ENCODE peak calls at places on chromosomes 5 and 9, in eight cellular contexts. V, Z, A, F, B, T, E and J are unnamed samples.

GRCh38 chr5:24644757-24645156 is at the start of gene CDH10:
- DNase-seq in F (no peak), E (no peak), B (no peak), Z (peak; percentile 2), A (no peak), T (no peak), V (peak; percentile 25), J (no peak)

GRCh38 chr5:142925795-142926194 is 155.6 kb downstream of the ARHGAP26 start:
- DNase-seq in A (no peak), F (no peak), V (peak; percentile 82), B (no peak), Z (peak; percentile 77), T (peak; percentile 33), E (no peak), J (no peak)

GRCh38 chr5:172322028-172322965 is 38.7 kb upstream of the UBTD2 start:
- DNase-seq in A (no peak), B (no peak), T (no peak), F (no peak), V (no peak), E (no peak), Z (peak; percentile 42), J (peak; percentile 90)

GRCh38 chr9:128323192-128323730 is 622 bp downstream of the COQ4 start:
- DNase-seq in E (no peak), F (no peak), Z (no peak), V (peak; percentile 25), T (no peak), B (no peak), A (no peak), J (no peak)

GRCh38 chr5:138661342-138661975 is 86.3 kb upstream of the HSPA9 start:
- DNase-seq in V (no peak), Z (no peak), F (no peak), A (no peak), B (no peak), E (no peak), T (no peak), J (peak; percentile 19)

GRCh38 chr5:143676794-143677193 is 135.2 kb upstream of the HMHB1 start:
- DNase-seq in T (no peak), Z (no peak), A (no peak), V (no peak), F (no peak), E (no peak), B (no peak), J (no peak)

GRCh38 chr5:176466245-176466871 is 18.2 kb downstream of the FAF2 start:
- DNase-seq in E (no peak), Z (peak; percentile 65), B (no peak), F (no peak), T (peak; percentile 58), V (peak; percentile 77), A (no peak), J (no peak)

GRCh38 chr9:84670106-84670800 is 724 bp downstream of the NTRK2 start:
- DNase-seq in E (peak; percentile 57), F (peak; percentile 51), B (no peak), T (no peak), A (no peak), V (no peak), Z (no peak), J (no peak)

GRCh38 chr5:38151878-38152277 is 106.5 kb upstream of the EGFLAM start:
- DNase-seq in E (no peak), A (no peak), Z (peak; percentile 9), V (no peak), B (no peak), T (no peak), F (no peak), J (no peak)

GRCh38 chr9:31799953-31800609 is 584.4 kb upstream of the ACO1 start:
- DNase-seq in T (no peak), Z (peak; percentile 41), B (peak; percentile 19), A (no peak), V (no peak), F (no peak), E (no peak), J (peak; percentile 34)

DNA sequence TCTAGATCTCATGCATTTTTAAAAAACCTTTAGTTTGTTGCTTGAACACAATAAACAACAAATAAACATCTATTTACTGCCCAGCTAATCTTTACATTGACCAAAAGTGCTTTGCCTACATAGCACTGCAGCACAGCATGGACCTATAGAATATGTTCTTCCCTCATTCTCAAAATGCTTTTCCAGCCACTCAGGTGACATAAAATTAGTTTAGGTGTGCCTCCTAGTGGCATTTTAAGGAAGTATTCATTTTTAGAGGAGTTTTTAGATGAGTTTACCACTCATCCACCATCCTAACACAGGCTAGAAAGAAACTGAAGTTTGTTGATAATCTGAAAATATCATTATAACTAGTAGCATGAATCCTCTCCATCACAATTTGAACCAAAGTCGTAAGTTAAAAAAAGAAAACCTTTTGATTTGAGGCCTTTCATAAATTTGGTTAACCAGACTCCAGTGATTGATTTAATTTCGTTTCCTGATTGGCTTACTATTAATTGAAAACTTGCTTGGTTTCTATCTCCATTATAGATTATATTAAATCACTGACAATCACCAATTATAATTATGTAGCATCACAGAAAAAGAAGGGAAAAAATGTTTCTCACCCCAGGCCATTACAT is 12.6 kb downstream of the PLGRKT start:
- DNase-seq in T (no peak), V (peak; percentile 16), A (no peak), E (no peak), F (no peak), Z (peak; percentile 34), B (no peak), J (peak; percentile 56)
- TF ChIP-seq CTCF in T (peak; percentile 6), V (peak; percentile 45), A (peak; percentile 88), E (no peak), F (peak; percentile 31), Z (peak; percentile 60), B (peak; percentile 40), J (peak; percentile 36)

DNA sequence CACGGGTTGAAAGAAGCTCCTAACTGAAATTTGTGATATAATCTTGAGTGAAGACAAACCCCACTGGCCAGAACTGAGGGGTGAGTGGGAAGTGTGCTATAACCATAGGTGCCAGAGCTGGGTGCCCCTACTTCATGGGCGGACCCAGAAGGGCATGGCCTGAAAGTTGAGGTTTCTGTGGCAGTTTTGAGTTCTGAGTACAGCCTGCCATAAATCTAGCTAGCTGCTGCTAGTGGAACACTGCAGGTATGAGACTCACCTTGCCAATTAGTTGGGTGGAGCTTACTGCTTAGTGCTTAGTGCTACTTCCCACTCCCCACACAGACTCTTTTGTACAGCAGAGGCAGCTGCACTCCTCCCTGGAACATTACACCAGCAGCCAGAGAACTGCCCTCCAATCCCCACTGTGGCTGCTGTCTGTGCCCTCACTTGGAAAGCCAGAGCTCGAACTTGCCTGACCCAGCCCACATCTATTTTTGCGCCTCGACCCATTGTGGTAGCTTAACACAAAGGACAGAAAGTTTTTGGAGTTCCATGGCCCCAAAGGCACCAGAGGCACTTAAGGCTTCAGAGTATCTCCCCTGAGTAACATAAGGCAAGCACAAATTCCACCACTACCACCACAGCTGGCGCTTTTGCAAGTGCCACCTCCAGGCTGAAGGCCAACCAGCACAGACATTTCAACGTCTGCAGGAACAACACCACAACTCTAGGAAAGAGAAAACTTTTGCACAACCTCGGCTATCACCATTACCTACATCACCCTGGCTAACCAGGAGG is 27.1 kb upstream of the PTGER4 start:
- DNase-seq in V (no peak), F (no peak), B (no peak), Z (no peak), T (no peak), A (no peak), E (no peak), J (no peak)
- H3K4me3 ChIP-seq in V (no peak overlapping the region), F (no peak overlapping the region), B (no peak overlapping the region), Z (no peak overlapping the region), T (no peak overlapping the region), A (no peak overlapping the region), E (no peak overlapping the region), J (no peak overlapping the region)

GRCh38 chr5:134787692-134788091 is 29.1 kb downstream of the DDX46 start:
- DNase-seq in V (no peak), T (no peak), F (no peak), E (no peak), A (no peak), Z (no peak), B (no peak), J (no peak)

GRCh38 chr5:134784946-134785620 is 26.5 kb downstream of the DDX46 start:
- DNase-seq in A (no peak), B (no peak), F (no peak), Z (no peak), V (peak; percentile 78), E (no peak), T (no peak), J (no peak)

DNA sequence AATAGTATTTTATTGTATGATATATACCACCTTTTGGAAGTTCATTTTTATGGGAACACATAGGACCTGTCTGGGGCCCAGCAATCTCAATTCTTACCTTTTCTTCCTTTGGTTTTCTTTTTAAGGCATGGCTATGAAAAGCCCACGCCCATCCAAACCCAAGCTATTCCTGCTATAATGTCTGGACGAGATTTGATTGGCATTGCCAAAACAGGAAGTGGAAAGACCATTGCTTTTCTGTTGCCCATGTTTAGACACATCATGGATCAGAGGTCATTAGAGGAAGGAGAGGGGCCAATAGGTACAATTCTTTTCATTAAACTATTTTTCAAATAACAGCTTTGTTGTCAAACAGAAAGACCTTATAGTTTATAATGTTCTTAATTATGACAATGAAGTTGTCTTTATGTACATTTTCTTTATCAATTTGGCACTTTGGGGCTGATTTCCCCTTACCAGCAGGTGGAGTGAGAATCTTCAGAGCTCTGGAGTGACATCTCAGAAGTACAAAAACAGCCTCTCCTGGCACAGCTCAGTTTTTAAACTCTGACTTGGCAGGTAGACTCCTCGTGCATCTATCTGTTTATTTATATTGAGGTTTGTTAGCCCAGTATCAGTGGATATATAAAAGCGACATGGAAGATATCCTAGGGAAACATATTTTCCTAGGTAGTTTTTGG is 25.8 kb downstream of the DDX46 start:
- DNase-seq in F (no peak), Z (no peak), E (no peak), V (no peak), A (no peak), T (no peak), B (no peak), J (peak; percentile 18)
- TF ChIP-seq CTCF in F (no peak), Z (peak; percentile 29), E (no peak), V (peak; percentile 35), A (no peak), T (peak; percentile 9), B (no peak), J (peak; percentile 15)

GRCh38 chr5:31273631-31274378 is 80.3 kb downstream of the CDH6 start:
- DNase-seq in F (no peak), B (no peak), E (no peak), Z (no peak), A (no peak), V (no peak), T (no peak), J (peak; percentile 5)

GRCh38 chr5:31273161-31273560 is 79.7 kb downstream of the CDH6 start:
- DNase-seq in A (no peak), Z (no peak), B (no peak), V (no peak), F (no peak), E (no peak), T (no peak), J (no peak)

GRCh38 chr5:31270396-31270795 is 76.9 kb downstream of the CDH6 start:
- DNase-seq in F (no peak), T (no peak), Z (no peak), V (no peak), B (no peak), E (no peak), A (no peak), J (no peak)

GRCh38 chr5:31271567-31271966 is 78.1 kb downstream of the CDH6 start:
- DNase-seq in A (no peak), V (no peak), E (no peak), F (no peak), Z (no peak), B (no peak), T (no peak), J (no peak)

DNA sequence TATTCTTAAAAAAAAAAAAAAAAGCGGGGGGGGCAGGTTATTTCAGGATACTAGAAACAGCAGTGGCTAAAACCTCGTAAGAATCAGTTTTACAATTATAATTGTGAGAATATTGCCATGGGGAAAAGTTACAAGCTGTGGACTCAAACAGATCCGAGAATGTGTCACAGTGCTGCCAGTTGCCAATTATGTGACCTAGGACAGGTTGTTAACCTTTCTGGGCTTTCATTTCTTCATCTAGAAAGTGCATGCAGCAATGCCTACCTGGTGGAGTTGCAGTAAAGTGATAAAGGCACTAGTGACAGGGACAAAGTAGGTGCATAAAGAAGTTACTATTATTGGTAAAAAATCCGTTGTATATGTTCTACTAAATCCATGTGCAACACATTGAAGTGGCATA is 75.8 kb downstream of the CDH6 start:
- DNase-seq in V (no peak), A (no peak), T (no peak), Z (no peak), B (no peak), F (no peak), E (no peak), J (no peak)
- H3K4me3 ChIP-seq in V (no peak overlapping the region), A (no peak overlapping the region), T (no peak overlapping the region), Z (no peak overlapping the region), B (no peak overlapping the region), F (no peak overlapping the region), E (no peak overlapping the region), J (no peak overlapping the region)